ENCODE peak calls at places on chromosomes 12 and 14, in eight cellular contexts. O, Q, G, W, U, K, S and Z are unnamed samples.

GRCh38 chr12:15276088-15276698 is 46.1 kb upstream of the PTPRO start:
- DNase-seq in G (peak), O (no peak), S (no peak), Q (peak), U (peak), K (no peak), W (no peak), Z (peak)

GRCh38 chr12:66321433-66321832 is 19.1 kb downstream of the HELB start:
- DNase-seq in Q (no peak), U (no peak), K (no peak), G (no peak), W (no peak), S (no peak), O (no peak), Z (peak)

GRCh38 chr12:12333407-12333831 is 16.6 kb downstream of the MANSC1 start:
- DNase-seq in G (no peak), K (no peak), Q (peak), U (peak), S (peak), W (no peak), O (no peak), Z (peak)

GRCh38 chr12:109727746-109728726 is 14.4 kb downstream of the FAM222A start:
- DNase-seq in S (no peak), O (no peak), K (no peak), G (no peak), U (no peak), W (no peak), Q (no peak), Z (no peak)

GRCh38 chr12:12521044-12521485 is 41.6 kb downstream of the DUSP16 start:
- DNase-seq in O (no peak), Q (no peak), W (no peak), U (no peak), K (no peak), G (no peak), S (no peak), Z (no peak)

GRCh38 chr12:69550951-69551350 is 34.3 kb upstream of the CCT2 start:
- DNase-seq in O (no peak), K (no peak), S (no peak), W (no peak), Q (no peak), U (no peak), G (no peak), Z (no peak)

GRCh38 chr12:50918584-50919316 is 33.6 kb upstream of the HIGD1C start:
- DNase-seq in S (no peak), G (no peak), W (no peak), U (no peak), K (no peak), Q (no peak), O (no peak), Z (no peak)

GRCh38 chr14:102047808-102048540 is 38.9 kb downstream of the HSP90AA1 start:
- DNase-seq in S (no peak), O (no peak), K (no peak), W (no peak), Q (no peak), U (no peak), G (no peak), Z (no peak)

GRCh38 chr14:99348816-99349609 is 77.0 kb upstream of the BCL11B start:
- DNase-seq in S (no peak), U (no peak), Q (peak), O (no peak), K (no peak), W (no peak), G (no peak), Z (no peak)

GRCh38 chr14:73599494-73599893 is 7.8 kb downstream of the ACOT4 start:
- DNase-seq in U (no peak), S (no peak), G (no peak), O (no peak), W (no peak), Q (no peak), K (no peak), Z (no peak)